ENCODE peak calls at places on chromosomes 11 and 22, in seven cellular contexts. W is hippocampal formation, D is NCI-H774, A is progenitor cell of endocrine pancreas, S is Kasumi-1, H is heart left ventricle, B is HS-5. T is an unnamed sample.

GRCh38 chr11:104165014-104165413 is 1.1 kb upstream of the PDGFD start:
- DNase-seq in W (no peak), D (no peak), A (no peak), B (no peak), S (no peak), H (no peak), T (no peak)

GRCh38 chr22:20994128-20994901 is 7.6 kb downstream of the THAP7 start:
- DNase-seq in H (no peak), A (no peak), D (no peak), S (no peak), B (no peak), W (no peak), T (no peak)

GRCh38 chr22:27139935-27140493 is 482.6 kb downstream of the MIAT start:
- DNase-seq in H (peak), D (no peak), A (no peak), S (no peak), B (peak), W (no peak), T (no peak)

GRCh38 chr22:41822289-41823057 is 10.4 kb upstream of the SREBF2 start:
- DNase-seq in D (peak), A (no peak), H (no peak), W (peak), S (peak), B (peak), T (peak)

GRCh38 chr11:46658259-46658658 is 40.9 kb downstream of the ATG13 start:
- DNase-seq in A (no peak), B (no peak), D (no peak), S (no peak), H (no peak), W (no peak), T (no peak)

GRCh38 chr11:14393129-14393528 is 34.1 kb upstream of the RRAS2 start:
- DNase-seq in B (no peak), D (no peak), H (no peak), A (no peak), S (no peak), W (no peak), T (no peak)

GRCh38 chr22:24331468-24332440 is 61.1 kb downstream of the SPECC1L start:
- DNase-seq in S (peak), A (no peak), B (no peak), W (no peak), H (no peak), D (no peak), T (no peak)

GRCh38 chr11:132114743-132115142 is 744.3 kb downstream of the NTM start:
- DNase-seq in A (no peak), H (no peak), S (no peak), D (no peak), B (no peak), W (no peak), T (no peak)

GRCh38 chr11:120756931-120757330 is 245.4 kb downstream of the GRIK4 start:
- DNase-seq in D (no peak), A (no peak), B (no peak), S (no peak), W (no peak), H (no peak), T (peak)

GRCh38 chr11:102251423-102251822 is 65.9 kb upstream of the BIRC3 start:
- DNase-seq in D (no peak), W (no peak), S (peak), H (no peak), A (no peak), B (no peak), T (no peak)

GRCh38 chr22:28930357-28931007 is 47.1 kb downstream of the ZNRF3 start:
- DNase-seq in A (no peak), B (no peak), W (no peak), S (no peak), H (no peak), D (no peak), T (no peak)

GRCh38 chr22:27730649-27731433 is 70.7 kb downstream of the MN1 start:
- DNase-seq in A (no peak), H (no peak), B (no peak), W (no peak), S (no peak), D (no peak), T (no peak)

GRCh38 chr11:34988294-34989255 is 72.2 kb downstream of the PDHX start:
- DNase-seq in B (no peak), S (peak), W (no peak), H (no peak), A (no peak), D (no peak), T (no peak)